ENCODE peak calls at places on chromosomes 1 and 21, in eight cellular contexts. A is IMR-90, I is MM.1S, N is GM23338, T is neuronal stem cell, C is hepatocyte, J is neural progenitor cell, D is mesendoderm. S is an unnamed sample.

GRCh38 chr1:9302745-9303524 is 10.2 kb downstream of the SPSB1 start:
- DNase-seq in J (no peak), T (no peak), C (peak; percentile 68), N (no peak), I (no peak), D (no peak), A (peak; percentile 97), S (peak; percentile 60)

GRCh38 chr1:204623365-204623893 is 62.1 kb downstream of the LRRN2 start:
- DNase-seq in I (no peak), D (peak; percentile 59), C (peak; percentile 79), N (no peak), A (peak; percentile 48), J (peak; percentile 21), T (peak; percentile 26), S (peak; percentile 86)

GRCh38 chr1:108199781-108200626 is at the start of gene SLC25A24:
- DNase-seq in I (peak; percentile 65), C (peak; percentile 93), T (peak; percentile 73), N (peak; percentile 81), J (peak; percentile 86), D (peak; percentile 89), A (peak; percentile 67), S (peak; percentile 67)

GRCh38 chr1:229640455-229640854 is 14.4 kb downstream of the URB2 start:
- DNase-seq in D (no peak), A (no peak), J (peak; percentile 9), I (no peak), T (no peak), C (no peak), N (no peak), S (no peak)

GRCh38 chr1:2840036-2840809 is 38.7 kb upstream of the TTC34 start:
- DNase-seq in T (no peak), J (no peak), A (no peak), N (peak; percentile 56), D (peak; percentile 34), C (no peak), I (no peak), S (no peak)

GRCh38 chr21:15731243-15731613 is 1.4 kb downstream of the USP25 start:
- DNase-seq in J (no peak), T (no peak), A (no peak), N (no peak), C (no peak), I (no peak), D (no peak), S (peak; percentile 2)

GRCh38 chr21:39313042-39313456 is 383 bp downstream of the BRWD1 start:
- DNase-seq in J (peak; percentile 58), N (peak; percentile 34), D (no peak), A (no peak), C (no peak), T (peak; percentile 26), I (no peak), S (no peak)

GRCh38 chr1:208520700-208521099 is 276.5 kb upstream of the PLXNA2 start:
- DNase-seq in N (no peak), C (no peak), D (no peak), J (no peak), I (no peak), A (no peak), T (no peak), S (no peak)

GRCh38 chr1:164772635-164773034 is 213.7 kb downstream of the PBX1 start:
- DNase-seq in A (peak; percentile 97), J (no peak), T (no peak), C (peak; percentile 79), D (peak; percentile 95), N (no peak), I (peak; percentile 59), S (peak; percentile 96)

GRCh38 chr1:6770727-6771567 is 14.3 kb upstream of the CAMTA1 start:
- DNase-seq in N (peak; percentile 42), J (peak; percentile 23), C (peak; percentile 59), T (no peak), D (peak; percentile 42), I (no peak), A (peak; percentile 50), S (peak; percentile 6)

GRCh38 chr1:172863031-172863430 is 187.7 kb downstream of the TNFSF18 start:
- DNase-seq in A (peak; percentile 34), T (no peak), D (no peak), C (no peak), J (no peak), I (no peak), N (no peak), S (no peak)

GRCh38 chr1:67583462-67583950 is 101.5 kb upstream of the GADD45A start:
- DNase-seq in T (no peak), N (no peak), C (no peak), I (no peak), J (no peak), A (no peak), D (no peak), S (no peak)

GRCh38 chr1:60427194-60427593 is 353.6 kb upstream of the C1orf87 start:
- DNase-seq in I (no peak), D (peak; percentile 10), N (no peak), T (no peak), J (no peak), C (no peak), A (no peak), S (no peak)

GRCh38 chr1:177973585-177973984 is 3.7 kb upstream of the SEC16B start:
- DNase-seq in T (no peak), D (no peak), J (no peak), A (no peak), I (no peak), C (no peak), N (no peak), S (no peak)

GRCh38 chr1:175208773-175209492 is 16.4 kb upstream of the KIAA0040 start:
- DNase-seq in J (no peak), T (no peak), A (no peak), I (peak; percentile 97), C (no peak), D (no peak), N (no peak), S (no peak)

GRCh38 chr1:63946866-63947491 is 173.2 kb downstream of the ROR1 start:
- DNase-seq in N (no peak), J (no peak), D (peak; percentile 50), I (no peak), T (no peak), A (no peak), C (no peak), S (no peak)

GRCh38 chr1:23544444-23545389 is 13.7 kb upstream of the E2F2 start:
- DNase-seq in N (peak; percentile 96), T (peak; percentile 84), D (peak; percentile 94), A (peak; percentile 83), I (peak; percentile 76), J (peak; percentile 92), C (peak; percentile 90), S (peak; percentile 53)

GRCh38 chr1:17639703-17640340 is 100.3 kb downstream of the ARHGEF10L start:
- DNase-seq in T (no peak), D (no peak), C (no peak), I (no peak), J (no peak), N (no peak), A (no peak), S (no peak)

GRCh38 chr1:17636612-17637011 is 97.1 kb downstream of the ARHGEF10L start:
- DNase-seq in D (no peak), C (no peak), T (no peak), N (no peak), J (no peak), I (no peak), A (peak; percentile 40), S (no peak)

GRCh38 chr1:17635276-17635675 is 95.8 kb downstream of the ARHGEF10L start:
- DNase-seq in N (no peak), I (no peak), C (no peak), J (no peak), T (no peak), A (no peak), D (no peak), S (no peak)

GRCh38 chr1:17635811-17636210 is 96.3 kb downstream of the ARHGEF10L start:
- DNase-seq in T (no peak), C (no peak), A (no peak), I (no peak), J (no peak), D (no peak), N (no peak), S (no peak)

DNA sequence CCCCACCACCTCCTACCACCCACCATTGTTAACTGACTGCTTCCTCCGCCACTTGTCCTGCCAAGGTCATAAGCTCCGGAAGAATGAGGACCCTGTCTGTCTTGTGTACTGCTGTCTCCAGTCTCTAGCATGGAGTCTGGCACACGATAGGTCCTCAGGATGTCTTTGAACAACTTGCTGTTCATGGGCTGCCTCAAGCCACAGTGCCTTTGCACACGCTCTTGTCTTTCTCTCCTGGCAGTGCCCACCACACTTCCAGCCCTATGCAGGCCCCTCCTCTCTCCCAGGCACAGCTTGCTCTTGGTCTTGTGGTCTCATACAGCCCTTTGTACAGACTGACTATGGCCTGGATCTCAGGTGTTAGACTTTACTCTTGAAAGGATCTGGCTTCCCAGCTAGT is 97.6 kb downstream of the ARHGEF10L start:
- DNase-seq in D (no peak), J (no peak), C (no peak), A (no peak), N (no peak), T (no peak), I (no peak), S (no peak)
- H3K4me1 ChIP-seq in D (no peaks in the 10 kb centered on the region), J (no peaks in the 10 kb centered on the region), C (no peaks in the 10 kb centered on the region), A (peaks cover 10% of the 10 kb centered on the region), N (no peaks in the 10 kb centered on the region), T (no peaks in the 10 kb centered on the region), I (no peaks in the 10 kb centered on the region), S (no peaks in the 10 kb centered on the region)

DNA sequence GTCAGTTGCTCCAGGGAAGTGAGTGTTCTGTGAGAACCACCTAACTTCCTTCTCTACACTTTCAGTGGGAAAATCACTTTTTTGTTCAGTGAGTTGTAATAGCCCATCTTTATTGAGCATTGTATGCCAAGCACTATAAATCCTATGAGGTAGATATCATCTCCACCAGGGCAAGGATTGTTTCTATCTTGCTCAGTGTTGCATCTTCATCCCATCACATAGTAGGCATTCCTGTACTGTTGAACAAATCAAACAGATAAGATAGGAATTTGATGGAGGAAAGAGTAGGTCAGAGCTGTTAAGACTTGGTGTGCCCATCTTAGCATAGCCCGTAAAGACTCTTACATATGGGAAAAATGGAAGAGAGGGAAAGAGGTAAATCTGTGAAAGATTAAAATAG is 2.9 kb upstream of the PIGV start:
- DNase-seq in A (no peak), I (no peak), N (no peak), T (no peak), J (no peak), C (no peak), D (peak; percentile 34), S (no peak)
- H3K27ac ChIP-seq in A (peak overlapping the region; percentile 47), I (no peak overlapping the region), N (peak overlapping the region; percentile 13), T (no peak overlapping the region), J (no peak overlapping the region), C (peak overlapping the region; percentile 99), D (no peak overlapping the region), S (peak overlapping the region; percentile 56)

DNA sequence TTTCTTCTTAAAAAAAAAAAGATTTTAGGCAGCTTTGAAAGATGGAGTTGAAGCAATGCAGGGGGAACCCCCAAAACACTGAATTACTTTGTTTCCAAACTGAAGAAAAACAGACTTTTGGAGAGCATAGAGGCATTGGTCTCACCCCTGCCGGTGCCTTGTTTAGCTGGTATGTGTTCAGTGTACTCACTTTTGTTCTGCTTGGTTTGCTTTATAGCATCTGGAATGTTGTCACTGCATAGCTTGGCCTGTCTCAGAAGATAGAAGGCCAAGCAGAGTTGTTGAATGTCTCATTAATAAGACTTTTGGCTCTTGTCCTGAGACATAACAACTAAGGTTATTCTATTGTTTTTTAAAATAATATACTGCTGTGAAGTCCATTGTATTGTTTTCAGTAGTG is 6.9 kb downstream of the THRAP3 start:
- DNase-seq in C (no peak), I (no peak), A (no peak), J (peak; percentile 38), N (no peak), D (no peak), T (peak; percentile 35), S (no peak)
- H3K4me2 ChIP-seq in C (no peak overlapping the region), I (no peak overlapping the region), A (no peak overlapping the region), J (no peak overlapping the region), N (no peak overlapping the region), D (no peak overlapping the region), T (no peak overlapping the region), S (no peak overlapping the region)

GRCh38 chr1:116318897-116319296 is 54.1 kb upstream of the ATP1A1 start:
- DNase-seq in D (peak; percentile 14), A (peak; percentile 1), N (no peak), T (no peak), C (peak; percentile 65), J (no peak), I (no peak), S (no peak)
- H3K4me1 ChIP-seq in D (no peaks in the 10 kb centered on the region), A (no peaks in the 10 kb centered on the region), N (no peaks in the 10 kb centered on the region), T (no peaks in the 10 kb centered on the region), C (peaks cover 42% of the 10 kb centered on the region), J (no peaks in the 10 kb centered on the region), I (no peaks in the 10 kb centered on the region), S (peaks cover 17% of the 10 kb centered on the region)

S was measured in PC-9.